ENCODE peak calls at places on chromosome 3, in four cellular contexts. One of them, this sample, is unnamed.

GRCh38 chr3:184593201-184593922 is 31.8 kb downstream of the EPHB3 start:
- DNase-seq in amniotic stem cell: no peak
- DNase-seq in GM04503: no peak
- DNase-seq in thoracic aorta: no peak
- DNase-seq in this sample: no peak

GRCh38 chr3:46690798-46691197 is 2.7 kb downstream of the ALS2CL start:
- DNase-seq in amniotic stem cell: no peak
- DNase-seq in GM04503: no peak
- DNase-seq in thoracic aorta: no peak
- DNase-seq in this sample: no peak

GRCh38 chr3:125374501-125374995 is 577 bp downstream of the ZNF148 start:
- DNase-seq in amniotic stem cell: no peak
- DNase-seq in GM04503: no peak
- DNase-seq in thoracic aorta: no peak
- DNase-seq in this sample: no peak

GRCh38 chr3:112814256-112814655 is 32.4 kb downstream of the CD200R1L start:
- DNase-seq in amniotic stem cell: peak
- DNase-seq in GM04503: peak
- DNase-seq in thoracic aorta: no peak
- DNase-seq in this sample: no peak

GRCh38 chr3:159536876-159537275 is 451.8 kb upstream of the IL12A start:
- DNase-seq in amniotic stem cell: no peak
- DNase-seq in GM04503: no peak
- DNase-seq in thoracic aorta: no peak
- DNase-seq in this sample: no peak

GRCh38 chr3:8579943-8580342 is 64.7 kb downstream of the SSUH2 start:
- DNase-seq in amniotic stem cell: no peak
- DNase-seq in GM04503: no peak
- DNase-seq in thoracic aorta: no peak
- DNase-seq in this sample: no peak

GRCh38 chr3:107124885-107125284 is 252.4 kb upstream of the CCDC54 start:
- DNase-seq in amniotic stem cell: no peak
- DNase-seq in GM04503: peak
- DNase-seq in thoracic aorta: no peak
- DNase-seq in this sample: no peak

GRCh38 chr3:170052398-170052797 is 14.6 kb downstream of the GPR160 start:
- DNase-seq in amniotic stem cell: no peak
- DNase-seq in GM04503: no peak
- DNase-seq in thoracic aorta: no peak
- DNase-seq in this sample: no peak

GRCh38 chr3:70980646-70981031 is 602.9 kb downstream of the FOXP1 start:
- DNase-seq in amniotic stem cell: no peak
- DNase-seq in GM04503: no peak
- DNase-seq in thoracic aorta: no peak
- DNase-seq in this sample: no peak

This sample was measured in T1000.